ENCODE peak calls at places on chromosome 5, in ten cellular contexts. One of them, this sample, is unnamed.
A peak's percentile ranks its signal among the peaks of the same experiment; 100 is the strongest.

GRCh38 chr5:138900281-138900965 is 25.3 kb upstream of the LRRTM2 start:
- DNase-seq in activated T-cell treated with anti-CD3 and anti-CD28 coated beads for 4 hours: no peak
- DNase-seq in germinal center: no peak
- DNase-seq in smooth muscle cell of the brain vasculature: peak; percentile 62
- DNase-seq in hypothalamus: no peak
- DNase-seq in AML-193: no peak
- DNase-seq in HEK293T: no peak
- DNase-seq in RWPE2: no peak
- DNase-seq in natural killer cell treated with Interleukin-12 subunit alpha and Interleukin-12 subunit beta and Interleukin-15 and Interleukin-18, amount 100 ng/mL, for 72 hours: no peak
- DNase-seq in choroid plexus epithelial cell: peak; percentile 76
- DNase-seq in this sample: peak; percentile 12

GRCh38 chr5:10592598-10592997 is 28.7 kb downstream of the ANKRD33B start:
- DNase-seq in HEK293T: no peak
- DNase-seq in RWPE2: no peak
- DNase-seq in hypothalamus: no peak
- DNase-seq in choroid plexus epithelial cell: no peak
- DNase-seq in natural killer cell treated with Interleukin-12 subunit alpha and Interleukin-12 subunit beta and Interleukin-15 and Interleukin-18, amount 100 ng/mL, for 72 hours: no peak
- DNase-seq in germinal center: no peak
- DNase-seq in activated T-cell treated with anti-CD3 and anti-CD28 coated beads for 4 hours: no peak
- DNase-seq in AML-193: no peak
- DNase-seq in smooth muscle cell of the brain vasculature: no peak
- DNase-seq in this sample: no peak

GRCh38 chr5:38780950-38781349 is 64.9 kb upstream of the OSMR start:
- DNase-seq in RWPE2: no peak
- DNase-seq in smooth muscle cell of the brain vasculature: peak; percentile 78
- DNase-seq in natural killer cell treated with Interleukin-12 subunit alpha and Interleukin-12 subunit beta and Interleukin-15 and Interleukin-18, amount 100 ng/mL, for 72 hours: no peak
- DNase-seq in AML-193: no peak
- DNase-seq in germinal center: no peak
- DNase-seq in choroid plexus epithelial cell: peak; percentile 96
- DNase-seq in hypothalamus: no peak
- DNase-seq in HEK293T: no peak
- DNase-seq in activated T-cell treated with anti-CD3 and anti-CD28 coated beads for 4 hours: no peak
- DNase-seq in this sample: no peak

GRCh38 chr5:10301842-10302610 is 5.7 kb downstream of the CMBL start:
- DNase-seq in RWPE2: peak; percentile 82
- DNase-seq in natural killer cell treated with Interleukin-12 subunit alpha and Interleukin-12 subunit beta and Interleukin-15 and Interleukin-18, amount 100 ng/mL, for 72 hours: no peak
- DNase-seq in AML-193: no peak
- DNase-seq in choroid plexus epithelial cell: no peak
- DNase-seq in hypothalamus: peak; percentile 47
- DNase-seq in germinal center: no peak
- DNase-seq in activated T-cell treated with anti-CD3 and anti-CD28 coated beads for 4 hours: no peak
- DNase-seq in HEK293T: no peak
- DNase-seq in smooth muscle cell of the brain vasculature: no peak
- DNase-seq in this sample: no peak

GRCh38 chr5:73446631-73447233 is 1.8 kb downstream of the FOXD1 start:
- DNase-seq in choroid plexus epithelial cell: no peak
- DNase-seq in RWPE2: no peak
- DNase-seq in germinal center: no peak
- DNase-seq in HEK293T: no peak
- DNase-seq in natural killer cell treated with Interleukin-12 subunit alpha and Interleukin-12 subunit beta and Interleukin-15 and Interleukin-18, amount 100 ng/mL, for 72 hours: no peak
- DNase-seq in hypothalamus: no peak
- DNase-seq in AML-193: no peak
- DNase-seq in smooth muscle cell of the brain vasculature: no peak
- DNase-seq in activated T-cell treated with anti-CD3 and anti-CD28 coated beads for 4 hours: no peak
- DNase-seq in this sample: no peak

GRCh38 chr5:168288349-168289245 is 2.8 kb upstream of the WWC1 start:
- DNase-seq in smooth muscle cell of the brain vasculature: no peak
- DNase-seq in choroid plexus epithelial cell: no peak
- DNase-seq in RWPE2: peak; percentile 90
- DNase-seq in germinal center: no peak
- DNase-seq in hypothalamus: no peak
- DNase-seq in natural killer cell treated with Interleukin-12 subunit alpha and Interleukin-12 subunit beta and Interleukin-15 and Interleukin-18, amount 100 ng/mL, for 72 hours: no peak
- DNase-seq in AML-193: no peak
- DNase-seq in HEK293T: no peak
- DNase-seq in activated T-cell treated with anti-CD3 and anti-CD28 coated beads for 4 hours: no peak
- DNase-seq in this sample: no peak

GRCh38 chr5:180338001-180338707 is 15.0 kb downstream of the GFPT2 start:
- DNase-seq in AML-193: no peak
- DNase-seq in hypothalamus: no peak
- DNase-seq in natural killer cell treated with Interleukin-12 subunit alpha and Interleukin-12 subunit beta and Interleukin-15 and Interleukin-18, amount 100 ng/mL, for 72 hours: no peak
- DNase-seq in HEK293T: no peak
- DNase-seq in choroid plexus epithelial cell: peak; percentile 67
- DNase-seq in smooth muscle cell of the brain vasculature: no peak
- DNase-seq in germinal center: no peak
- DNase-seq in RWPE2: peak; percentile 32
- DNase-seq in activated T-cell treated with anti-CD3 and anti-CD28 coated beads for 4 hours: no peak
- DNase-seq in this sample: no peak

GRCh38 chr5:94524841-94525697 is 93.3 kb downstream of the KIAA0825 start:
- DNase-seq in smooth muscle cell of the brain vasculature: peak; percentile 3
- DNase-seq in HEK293T: peak; percentile 30
- DNase-seq in RWPE2: no peak
- DNase-seq in hypothalamus: no peak
- DNase-seq in choroid plexus epithelial cell: peak; percentile 72
- DNase-seq in AML-193: peak; percentile 63
- DNase-seq in germinal center: peak; percentile 16
- DNase-seq in natural killer cell treated with Interleukin-12 subunit alpha and Interleukin-12 subunit beta and Interleukin-15 and Interleukin-18, amount 100 ng/mL, for 72 hours: peak; percentile 64
- DNase-seq in activated T-cell treated with anti-CD3 and anti-CD28 coated beads for 4 hours: peak; percentile 8
- DNase-seq in this sample: no peak

GRCh38 chr5:35362772-35363171 is 132.5 kb upstream of the PRLR start:
- DNase-seq in germinal center: no peak
- DNase-seq in choroid plexus epithelial cell: no peak
- DNase-seq in AML-193: no peak
- DNase-seq in RWPE2: no peak
- DNase-seq in natural killer cell treated with Interleukin-12 subunit alpha and Interleukin-12 subunit beta and Interleukin-15 and Interleukin-18, amount 100 ng/mL, for 72 hours: no peak
- DNase-seq in activated T-cell treated with anti-CD3 and anti-CD28 coated beads for 4 hours: no peak
- DNase-seq in HEK293T: no peak
- DNase-seq in smooth muscle cell of the brain vasculature: no peak
- DNase-seq in hypothalamus: no peak
- DNase-seq in this sample: no peak

This sample was measured in stimulated activated naive CD8-positive, alpha-beta T cell treated with anti-CD3 and anti-CD28 coated beads, Interleukin-15, Interleukin-2, amounts not matched to agents 100 U/mL and 50 U/mL, for 24 hours.